ENCODE peak calls at places on chromosome 16, in eight cellular contexts. D is GM23248, M is dorsolateral prefrontal cortex, V is upper lobe of right lung, L is foreskin keratinocyte, I is H1, Q is Peyer's patch, U is uterus. J is an unnamed sample.

GRCh38 chr16:85138825-85139627 is 26.8 kb upstream of the CIBAR2 start:
- DNase-seq in D (no peak), M (no peak), V (no peak), L (no peak), I (no peak), Q (no peak), U (no peak), J (no peak)

GRCh38 chr16:68360971-68361370 is 50.2 kb downstream of the PRMT7 start:
- DNase-seq in D (no peak), M (no peak), V (no peak), L (no peak), I (no peak), Q (no peak), U (no peak), J (no peak)

GRCh38 chr16:30371248-30371816 is 1.0 kb upstream of the TBC1D10B start:
- DNase-seq in D (no peak), M (no peak), V (no peak), L (no peak), I (no peak), Q (no peak), U (no peak), J (no peak)

GRCh38 chr16:69049146-69049545 is 56.3 kb upstream of the HAS3 start:
- DNase-seq in D (peak; percentile 73), M (no peak), V (no peak), L (no peak), I (no peak), Q (no peak), U (no peak), J (peak; percentile 45)

GRCh38 chr16:51845586-51845985 is 694.5 kb upstream of the SALL1 start:
- DNase-seq in D (no peak), M (no peak), V (no peak), L (no peak), I (no peak), Q (no peak), U (no peak), J (no peak)

GRCh38 chr16:49639739-49640388 is 216.0 kb downstream of the ZNF423 start:
- DNase-seq in D (no peak), M (no peak), V (no peak), L (no peak), I (peak; percentile 66), Q (no peak), U (peak; percentile 59), J (no peak)

GRCh38 chr16:15607700-15608396 is 35.1 kb downstream of the MARF1 start:
- DNase-seq in D (peak; percentile 31), M (no peak), V (no peak), L (no peak), I (no peak), Q (no peak), U (peak; percentile 58), J (peak; percentile 12)

GRCh38 chr16:85626191-85626951 is 13.2 kb downstream of the GSE1 start:
- DNase-seq in D (no peak), M (no peak), V (no peak), L (no peak), I (peak; percentile 71), Q (no peak), U (no peak), J (no peak)

GRCh38 chr16:70428178-70428998 is 10.5 kb downstream of the ST3GAL2 start:
- DNase-seq in D (peak; percentile 96), M (peak; percentile 71), V (peak; percentile 93), L (peak; percentile 42), I (peak; percentile 68), Q (peak; percentile 92), U (peak; percentile 93), J (peak; percentile 72)

GRCh38 chr16:17836868-17837602 is 366.3 kb upstream of the XYLT1 start:
- DNase-seq in D (peak; percentile 95), M (no peak), V (no peak), L (peak; percentile 94), I (peak; percentile 57), Q (no peak), U (no peak), J (peak; percentile 84)

GRCh38 chr16:23288726-23289512 is 13.2 kb upstream of the SCNN1B start:
- DNase-seq in D (no peak), M (no peak), V (no peak), L (no peak), I (no peak), Q (no peak), U (no peak), J (no peak)

GRCh38 chr16:12573300-12573699 is 230.4 kb downstream of the CPPED1 start:
- DNase-seq in D (no peak), M (peak; percentile 34), V (no peak), L (no peak), I (no peak), Q (peak; percentile 48), U (no peak), J (no peak)

GRCh38 chr16:637081-638018 is 1.2 kb upstream of the METTL26 start:
- DNase-seq in D (peak; percentile 94), M (peak; percentile 91), V (peak; percentile 96), L (no peak), I (peak; percentile 91), Q (peak; percentile 95), U (peak; percentile 88), J (peak; percentile 99)

GRCh38 chr16:27313422-27314160 is at the start of gene IL4R:
- DNase-seq in D (peak; percentile 91), M (no peak), V (peak; percentile 95), L (no peak), I (peak; percentile 73), Q (peak; percentile 80), U (peak; percentile 74), J (peak; percentile 35)

GRCh38 chr16:16009396-16009795 is 60.0 kb downstream of the ABCC1 start:
- DNase-seq in D (peak; percentile 45), M (no peak), V (no peak), L (no peak), I (no peak), Q (no peak), U (no peak), J (no peak)

GRCh38 chr16:85398688-85399582 is 214.2 kb upstream of the GSE1 start:
- DNase-seq in D (no peak), M (no peak), V (no peak), L (no peak), I (peak; percentile 34), Q (no peak), U (no peak), J (no peak)

GRCh38 chr16:61814716-61815347 is 221.4 kb downstream of the CDH8 start:
- DNase-seq in D (no peak), M (no peak), V (no peak), L (no peak), I (no peak), Q (no peak), U (no peak), J (no peak)

DNA sequence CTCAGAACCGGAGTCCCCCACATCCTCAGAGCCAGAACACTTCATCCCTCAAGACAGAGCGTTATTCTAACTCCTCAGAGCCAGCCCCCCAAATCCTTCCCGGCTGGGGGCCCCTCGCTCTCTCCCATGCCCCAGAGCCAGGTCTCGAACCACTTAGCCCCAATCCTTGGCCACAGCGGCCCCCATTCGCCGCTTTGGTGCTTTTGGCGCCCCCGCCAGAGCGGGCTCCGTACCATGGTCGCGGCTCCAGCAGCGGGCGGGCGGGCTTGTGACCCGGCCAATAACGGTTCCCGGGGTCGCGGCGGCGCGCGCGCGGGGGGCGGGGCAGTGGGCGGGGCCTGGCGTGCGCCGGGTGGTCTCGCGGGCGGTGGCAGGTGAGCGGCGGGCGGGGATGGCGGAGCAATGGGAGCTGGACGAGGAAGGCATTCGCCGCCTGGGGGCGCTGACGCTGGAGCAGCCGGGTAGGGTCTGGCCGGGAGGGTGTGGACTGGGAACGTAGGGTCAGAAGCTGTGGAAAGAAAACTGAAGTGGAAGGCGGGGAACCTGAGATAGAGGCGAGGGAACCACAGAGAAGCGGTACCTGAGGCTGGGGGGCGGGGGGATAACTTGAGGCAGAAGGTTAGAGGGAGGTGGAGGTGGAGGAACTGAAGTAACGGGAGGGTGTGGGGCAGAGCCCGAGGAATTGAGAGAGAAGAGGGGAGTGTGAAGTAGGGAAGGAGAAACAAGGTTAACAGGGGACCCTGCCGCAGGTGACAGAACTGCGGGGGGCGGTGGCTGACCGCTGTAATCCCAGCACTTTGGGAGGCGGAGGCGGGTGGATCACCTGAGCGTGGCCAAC is at the start of the genes KCTD19 and LRRC36:
- DNase-seq in D (peak; percentile 52), M (peak; percentile 43), V (peak; percentile 91), L (no peak), I (peak; percentile 100), Q (peak; percentile 79), U (peak; percentile 55), J (no peak)
- H3K27ac ChIP-seq in D (no peak within 1 kb of the TSS), M (no peak within 1 kb of the TSS), V (peak within 1 kb of the TSS; percentile 1), L (no peak within 1 kb of the TSS), I (no peak within 1 kb of the TSS), Q (no peak within 1 kb of the TSS), U (peak within 1 kb of the TSS; percentile 56), J (no peak within 1 kb of the TSS)

GRCh38 chr16:74456290-74456625 is 35.0 kb upstream of the CLEC18B start:
- DNase-seq in D (no peak), M (no peak), V (no peak), L (no peak), I (no peak), Q (peak; percentile 38), U (no peak), J (no peak)

GRCh38 chr16:74451951-74452758 is 30.9 kb upstream of the CLEC18B start:
- DNase-seq in D (no peak), M (no peak), V (no peak), L (no peak), I (no peak), Q (peak; percentile 40), U (no peak), J (no peak)

GRCh38 chr16:74455213-74455612 is 33.9 kb upstream of the CLEC18B start:
- DNase-seq in D (peak; percentile 88), M (no peak), V (no peak), L (peak; percentile 77), I (no peak), Q (peak; percentile 48), U (no peak), J (peak; percentile 69)

GRCh38 chr16:74450967-74451760 is 29.9 kb upstream of the CLEC18B start:
- DNase-seq in D (no peak), M (no peak), V (no peak), L (no peak), I (no peak), Q (no peak), U (no peak), J (no peak)

GRCh38 chr16:74455619-74456289 is 34.5 kb upstream of the CLEC18B start:
- DNase-seq in D (peak; percentile 90), M (no peak), V (no peak), L (peak; percentile 59), I (no peak), Q (peak; percentile 50), U (no peak), J (peak; percentile 69)
- H3K27ac ChIP-seq in D (peak overlapping the region; percentile 95), M (no peak overlapping the region), V (no peak overlapping the region), L (peak overlapping the region; percentile 60), I (no peak overlapping the region), Q (peak overlapping the region; percentile 81), U (no peak overlapping the region), J (peak overlapping the region; percentile 90)

DNA sequence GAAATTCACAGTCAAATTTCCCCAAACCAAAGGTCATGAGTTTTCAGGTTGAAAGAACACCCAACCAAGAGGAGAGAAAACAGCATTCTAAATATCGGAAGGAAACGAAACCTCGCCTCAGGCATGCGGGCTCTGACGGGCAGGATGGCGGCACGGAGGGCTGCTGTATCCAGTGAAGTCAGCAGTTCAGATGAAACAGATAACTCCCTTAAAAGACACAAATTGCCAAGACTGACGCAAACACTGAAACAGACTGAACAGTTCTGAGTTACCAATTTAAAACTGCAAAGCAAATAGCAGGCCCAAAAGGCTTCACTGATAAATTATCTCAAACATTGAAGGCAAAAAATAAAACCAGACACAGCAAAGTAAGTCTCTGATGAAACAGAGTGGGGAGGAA is 20.6 kb upstream of the CDH15 start:
- DNase-seq in D (no peak), M (no peak), V (no peak), L (no peak), I (no peak), Q (no peak), U (no peak), J (no peak)
- H3K27ac ChIP-seq in D (no peak overlapping the region), M (no peak overlapping the region), V (no peak overlapping the region), L (no peak overlapping the region), I (no peak overlapping the region), Q (no peak overlapping the region), U (no peak overlapping the region), J (peak overlapping the region; percentile 75)

GRCh38 chr16:81790772-81791171 is 11.7 kb downstream of the PLCG2 start:
- DNase-seq in D (peak; percentile 17), M (no peak), V (no peak), L (no peak), I (no peak), Q (no peak), U (no peak), J (no peak)
- H3K27ac ChIP-seq in D (no peak overlapping the region), M (no peak overlapping the region), V (no peak overlapping the region), L (no peak overlapping the region), I (no peak overlapping the region), Q (no peak overlapping the region), U (peak overlapping the region; percentile 20), J (no peak overlapping the region)